ENCODE peak calls at places on chromosome X, in six cellular contexts. H is HCT116, C is OCI-LY7, X is GM12878, D is Karpas-422, O is PC-9. E is an unnamed sample.

GRCh38 chrX:28787206-28787605 is 200.0 kb downstream of the IL1RAPL1 start:
- DNase-seq in X (no peak), D (no peak), O (peak; percentile 34), H (peak; percentile 65), C (no peak), E (peak; percentile 83)

GRCh38 chrX:100072286-100072685 is 337.8 kb downstream of the PCDH19 start:
- DNase-seq in C (no peak), X (no peak), O (no peak), H (no peak), D (no peak), E (no peak)

GRCh38 chrX:153225438-153226098 is 46.5 kb downstream of the MAGEA1 start:
- DNase-seq in C (no peak), X (no peak), D (no peak), H (no peak), O (no peak), E (no peak)

GRCh38 chrX:142891046-142891445 is 134.7 kb upstream of the SPANXN4 start:
- DNase-seq in D (no peak), X (no peak), C (no peak), H (no peak), O (no peak), E (no peak)

GRCh38 chrX:150870487-150871340 is 27.8 kb downstream of the CD99L2 start:
- DNase-seq in X (no peak), D (no peak), C (no peak), O (no peak), H (no peak), E (no peak)

GRCh38 chrX:24479924-24480722 is 15.0 kb downstream of the PDK3 start:
- DNase-seq in X (peak; percentile 81), H (no peak), O (peak; percentile 88), C (peak; percentile 69), D (no peak), E (no peak)

GRCh38 chrX:114976321-114976720 is 41.1 kb downstream of the IL13RA2 start:
- DNase-seq in D (no peak), O (peak; percentile 91), X (no peak), C (no peak), H (no peak), E (peak; percentile 8)

GRCh38 chrX:24494544-24495113 is 29.5 kb downstream of the PDK3 start:
- DNase-seq in D (no peak), H (no peak), C (no peak), O (peak; percentile 37), X (no peak), E (peak; percentile 82)

GRCh38 chrX:72137846-72138455 is 6.2 kb upstream of the RTL5 start:
- DNase-seq in H (no peak), O (no peak), C (no peak), D (no peak), X (no peak), E (no peak)

GRCh38 chrX:10769165-10769564 is 148.8 kb upstream of the MID1 start:
- DNase-seq in O (no peak), H (peak; percentile 2), X (no peak), C (peak; percentile 22), D (peak; percentile 55), E (peak; percentile 23)

GRCh38 chrX:115449742-115450141 is 111.2 kb upstream of the PLS3 start:
- DNase-seq in H (no peak), C (no peak), D (no peak), O (no peak), X (no peak), E (peak; percentile 37)

GRCh38 chrX:139932077-139932900 is 564 bp downstream of the ATP11C start:
- DNase-seq in C (peak; percentile 45), D (peak; percentile 65), O (no peak), X (no peak), H (no peak), E (no peak)

GRCh38 chrX:38770152-38770551 is 31.1 kb upstream of the MID1IP1 start:
- DNase-seq in C (no peak), H (no peak), X (no peak), D (no peak), O (no peak), E (no peak)

GRCh38 chrX:45506149-45506768 is 305.6 kb upstream of the DIPK2B start:
- DNase-seq in D (no peak), X (no peak), C (no peak), H (no peak), O (no peak), E (no peak)

GRCh38 chrX:129956145-129956544 is 26.3 kb upstream of the BCORL1 start:
- DNase-seq in O (no peak), D (no peak), H (no peak), C (no peak), X (no peak), E (no peak)

GRCh38 chrX:129955682-129956081 is 26.8 kb upstream of the BCORL1 start:
- DNase-seq in O (no peak), H (no peak), C (no peak), X (no peak), D (no peak), E (no peak)

GRCh38 chrX:129956765-129957164 is 25.7 kb upstream of the BCORL1 start:
- DNase-seq in O (no peak), D (no peak), C (no peak), X (no peak), H (no peak), E (no peak)

GRCh38 chrX:129958814-129959492 is 23.5 kb upstream of the BCORL1 start:
- DNase-seq in H (no peak), D (no peak), C (no peak), O (no peak), X (no peak), E (no peak)

DNA sequence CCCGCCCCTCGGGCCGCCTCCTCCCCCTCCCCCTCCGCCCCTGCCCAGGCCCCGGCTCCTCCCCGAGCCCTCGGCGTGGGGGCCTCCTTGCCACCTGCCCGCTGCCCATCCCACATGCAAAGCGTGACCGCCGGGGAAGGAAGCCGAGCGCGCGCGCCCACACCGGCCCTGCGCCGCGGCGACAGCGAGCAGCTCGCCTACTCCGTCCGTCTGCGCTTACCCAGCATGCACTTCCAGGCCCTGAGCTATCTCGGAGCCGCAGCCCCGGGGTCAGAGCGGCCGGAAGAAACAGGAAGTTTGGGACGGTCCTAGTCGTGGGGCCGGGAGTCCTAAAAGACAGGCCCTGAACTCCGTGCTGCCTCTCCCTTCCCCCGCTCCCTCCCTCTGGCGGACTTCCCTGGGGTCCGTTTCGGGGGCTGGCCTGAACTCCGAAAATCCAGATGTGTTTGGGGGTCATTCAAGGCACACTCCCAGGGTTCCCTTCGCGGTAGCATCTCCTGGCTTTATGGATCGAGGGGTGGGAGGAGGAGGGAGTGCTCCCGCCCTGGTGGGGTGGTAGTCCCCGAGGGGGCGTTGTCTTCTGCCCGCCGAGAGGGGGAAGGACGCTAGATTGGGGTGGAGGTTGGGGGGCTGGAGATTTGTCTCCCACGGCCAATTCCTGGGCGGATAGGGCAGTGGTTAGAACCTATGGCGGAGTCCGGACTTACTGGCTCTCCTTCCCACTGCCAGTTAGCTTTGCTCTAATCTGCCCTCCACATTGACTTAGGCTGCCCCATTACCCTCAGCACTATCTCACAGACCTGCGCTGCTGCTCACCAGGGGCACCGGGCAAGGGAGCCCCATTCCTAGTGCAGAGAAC is 25.0 kb upstream of the BCORL1 start:
- DNase-seq in C (peak; percentile 77), O (peak; percentile 52), D (peak; percentile 93), X (peak; percentile 34), H (peak; percentile 15), E (peak; percentile 18)
- H3K27ac ChIP-seq in C (peak overlapping the region; percentile 53), O (peak overlapping the region; percentile 24), D (peak overlapping the region; percentile 66), X (peak overlapping the region; percentile 35), H (peak overlapping the region; percentile 47), E (no peak overlapping the region)

GRCh38 chrX:136529795-136530194 is 2.2 kb upstream of the VGLL1 start:
- DNase-seq in X (no peak), C (no peak), D (no peak), O (no peak), H (no peak), E (no peak)
- H2AFZ ChIP-seq in X (no peak overlapping the region), C (no peak overlapping the region), D (no peak overlapping the region), O (no peak overlapping the region), H (no peak overlapping the region), E (no peak overlapping the region)

GRCh38 chrX:49951524-49952193 is 29.3 kb downstream of the CLCN5 start:
- DNase-seq in O (no peak), H (no peak), X (no peak), C (no peak), D (no peak), E (peak; percentile 36)

GRCh38 chrX:49959602-49960001 is 37.2 kb downstream of the CLCN5 start:
- DNase-seq in C (no peak), H (no peak), D (no peak), X (no peak), O (no peak), E (no peak)

GRCh38 chrX:49958727-49959126 is 36.3 kb downstream of the CLCN5 start:
- DNase-seq in C (no peak), X (no peak), D (no peak), O (no peak), H (no peak), E (no peak)

GRCh38 chrX:49960061-49960460 is 37.7 kb downstream of the CLCN5 start:
- DNase-seq in H (no peak), X (no peak), C (no peak), D (no peak), O (no peak), E (peak; percentile 7)

DNA sequence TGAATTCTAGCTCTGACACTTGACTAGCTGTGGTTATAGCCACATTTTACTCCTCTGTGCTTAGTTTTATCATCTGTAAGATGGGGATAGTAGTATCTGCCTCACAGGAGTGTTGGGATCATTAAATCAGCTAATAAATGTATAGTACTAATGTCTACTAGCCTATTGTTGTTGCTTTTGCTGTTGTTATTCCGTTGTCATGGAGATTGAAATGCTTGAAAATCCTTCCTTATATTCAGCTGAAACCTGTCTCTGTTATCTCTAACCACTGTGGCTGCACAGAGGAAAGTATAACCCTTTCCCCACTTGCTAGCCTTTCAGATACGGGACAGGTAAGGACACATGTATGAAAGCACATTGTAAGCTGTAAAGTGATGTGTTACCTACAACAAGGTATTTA is 33.9 kb downstream of the CLCN5 start:
- DNase-seq in O (peak; percentile 41), D (no peak), X (no peak), C (no peak), H (no peak), E (no peak)
- H3K4me1 ChIP-seq in O (no peaks in the 10 kb centered on the region), D (no peaks in the 10 kb centered on the region), X (no peaks in the 10 kb centered on the region), C (no peaks in the 10 kb centered on the region), H (no peaks in the 10 kb centered on the region), E (no peaks in the 10 kb centered on the region)

DNA sequence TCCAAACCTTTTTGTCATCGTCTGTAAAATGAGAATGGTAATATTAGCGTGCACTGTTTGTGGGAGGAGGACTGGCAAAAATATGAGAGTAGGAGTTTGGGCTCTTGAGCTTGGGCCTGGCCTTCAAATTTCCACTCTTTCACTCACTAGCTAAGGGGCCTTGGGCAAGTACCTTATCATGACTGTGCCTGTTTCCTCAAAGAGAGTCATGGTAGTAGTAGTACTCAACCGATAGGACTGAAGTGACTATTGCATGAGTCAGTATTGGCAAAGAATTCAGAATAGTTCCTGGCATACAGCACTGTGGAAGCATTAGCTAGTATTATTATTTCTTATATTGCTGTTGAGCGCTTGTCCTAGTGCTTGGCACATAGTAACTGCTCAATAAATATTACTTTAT is 16.0 kb upstream of the RBM3 start:
- DNase-seq in X (no peak), O (no peak), H (no peak), D (no peak), C (no peak), E (peak; percentile 82)
- H3K27ac ChIP-seq in X (no peak overlapping the region), O (no peak overlapping the region), H (no peak overlapping the region), D (no peak overlapping the region), C (no peak overlapping the region), E (peak overlapping the region; percentile 48)